ENCODE peak calls at places on chromosomes 6 and 20, in five cellular contexts. Y is H54, E is M059J, L is immature natural killer cell, F is putamen. N is an unnamed sample.

GRCh38 chr6:134299236-134299635 is 18.7 kb downstream of the SGK1 start:
- DNase-seq in Y (no peak), E (peak), L (no peak), F (no peak), N (no peak)

GRCh38 chr6:25215881-25216280 is 63.3 kb upstream of the CARMIL1 start:
- DNase-seq in Y (no peak), E (peak), L (no peak), F (no peak), N (no peak)

GRCh38 chr6:9208956-9209355 is 773.6 kb upstream of the SLC35B3 start:
- DNase-seq in Y (no peak), E (no peak), L (no peak), F (no peak), N (no peak)

GRCh38 chr6:21342496-21342895 is 251.1 kb upstream of the SOX4 start:
- DNase-seq in Y (no peak), E (no peak), L (no peak), F (no peak), N (no peak)

GRCh38 chr20:50919567-50919966 is 11.7 kb downstream of the ADNP start:
- DNase-seq in Y (no peak), E (peak), L (no peak), F (no peak), N (peak)

GRCh38 chr20:40085513-40085912 is 603.5 kb downstream of the MAFB start:
- DNase-seq in Y (no peak), E (no peak), L (no peak), F (no peak), N (no peak)

GRCh38 chr6:139475231-139475630 is 100.8 kb upstream of the CITED2 start:
- DNase-seq in Y (no peak), E (no peak), L (no peak), F (no peak), N (no peak)

GRCh38 chr6:165662671-165663282 is at the start of gene PDE10A:
- DNase-seq in Y (peak), E (no peak), L (no peak), F (no peak), N (peak)

GRCh38 chr6:168292911-168293310 is 26.7 kb downstream of the DACT2 start:
- DNase-seq in Y (no peak), E (no peak), L (no peak), F (no peak), N (peak)

GRCh38 chr6:56406276-56407269 is 159.2 kb upstream of the COL21A1 start:
- DNase-seq in Y (no peak), E (no peak), L (no peak), F (no peak), N (no peak)

GRCh38 chr6:85044336-85044735 is 279.9 kb upstream of the TBX18 start:
- DNase-seq in Y (no peak), E (no peak), L (no peak), F (no peak), N (no peak)

GRCh38 chr6:88722691-88723090 is 240.7 kb downstream of the RNGTT start:
- DNase-seq in Y (no peak), E (no peak), L (no peak), F (no peak), N (no peak)

GRCh38 chr6:52352239-52353008 is 9.5 kb upstream of the PAQR8 start:
- DNase-seq in Y (peak), E (peak), L (no peak), F (no peak), N (no peak)